ENCODE peak calls at places on chromosomes 2 and 18, in seven cellular contexts. U is lower lobe of right lung; B is Panc1; M is heart right ventricle; Y is CD4-positive, alpha-beta T cell; H is adrenal gland; Q is GM20000. V is an unnamed sample.

GRCh38 chr2:235514627-235515363 is 21.0 kb downstream of the AGAP1 start:
- DNase-seq in U (no peak), Y (no peak), M (no peak), Q (no peak), B (no peak), H (no peak), V (no peak)

GRCh38 chr2:228261546-228261945 is 80.1 kb upstream of the SPHKAP start:
- DNase-seq in B (no peak), H (no peak), M (no peak), Q (no peak), U (no peak), Y (no peak), V (no peak)

GRCh38 chr18:832085-832681 is 20.1 kb upstream of the YES1 start:
- DNase-seq in H (peak), Q (no peak), B (no peak), Y (no peak), M (no peak), U (no peak), V (no peak)

GRCh38 chr2:2229898-2230817 is 100.9 kb downstream of the MYT1L start:
- DNase-seq in H (no peak), Q (no peak), B (no peak), M (no peak), Y (no peak), U (no peak), V (no peak)

GRCh38 chr2:172106128-172106961 is 3.6 kb upstream of the DLX2 start:
- DNase-seq in Y (no peak), U (no peak), M (no peak), Q (peak), H (peak), B (no peak), V (peak)

GRCh38 chr18:62721837-62722795 is 6.8 kb downstream of the PHLPP1 start:
- DNase-seq in B (no peak), U (no peak), M (no peak), Q (no peak), Y (no peak), H (no peak), V (no peak)

GRCh38 chr2:241234066-241234790 is 45.8 kb downstream of the ANO7 start:
- DNase-seq in U (no peak), Q (no peak), M (no peak), H (no peak), B (no peak), Y (no peak), V (no peak)

GRCh38 chr2:20578895-20579825 is 71.7 kb downstream of the HS1BP3 start:
- DNase-seq in Y (no peak), M (peak), B (no peak), U (peak), H (peak), Q (peak), V (no peak)

GRCh38 chr2:233061591-233062446 is 1.7 kb downstream of the INPP5D start:
- DNase-seq in Y (no peak), U (peak), M (peak), Q (peak), H (peak), B (no peak), V (no peak)

GRCh38 chr2:129459200-129459876 is 520.1 kb upstream of the RAB6C start:
- DNase-seq in M (no peak), Q (no peak), H (no peak), U (no peak), B (no peak), Y (no peak), V (no peak)

GRCh38 chr2:102155703-102156515 is 13.4 kb downstream of the IL1R1 start:
- DNase-seq in M (no peak), Q (no peak), H (peak), Y (no peak), U (no peak), B (no peak), V (no peak)

DNA sequence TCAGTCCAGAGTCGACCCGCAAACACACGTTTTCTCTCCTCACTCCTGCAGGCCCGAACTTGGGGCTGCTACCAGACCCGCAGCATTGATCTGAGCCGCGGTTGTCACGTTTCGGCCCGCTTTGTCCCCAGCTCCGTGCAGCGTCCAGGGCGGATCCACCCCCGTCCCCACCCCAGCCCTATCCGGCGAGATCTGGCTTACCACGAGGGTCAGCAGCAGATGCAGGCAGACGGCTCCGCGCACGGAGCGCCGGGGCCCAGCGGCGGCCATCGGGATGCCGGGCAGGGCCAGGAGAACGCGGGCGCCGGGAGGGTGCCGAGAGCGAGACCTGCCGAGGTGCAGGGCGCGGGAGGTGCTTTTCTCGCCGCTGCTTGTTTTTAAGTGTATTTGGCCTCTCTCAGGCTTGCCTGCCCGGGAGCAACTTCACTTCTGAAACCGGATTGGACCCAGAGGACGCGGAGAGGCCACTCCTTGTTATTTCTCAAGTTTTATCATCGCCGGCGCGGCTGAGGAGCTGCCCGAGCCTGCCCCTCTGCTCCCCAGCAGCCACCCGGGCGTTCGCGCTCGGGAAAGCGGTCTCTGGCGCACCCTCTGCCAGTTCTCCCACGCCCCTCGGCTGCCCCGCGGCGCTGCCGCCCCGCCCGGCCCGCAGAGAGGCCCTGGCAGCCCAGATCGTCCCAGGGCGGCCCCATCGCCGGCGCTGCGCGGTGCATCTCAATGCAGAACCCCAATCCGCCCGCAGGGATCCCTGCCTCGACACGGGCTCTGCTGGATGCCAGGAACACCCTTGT is at the start of gene DSC3:
- DNase-seq in H (no peak), Y (no peak), U (peak), M (no peak), B (no peak), Q (peak), V (no peak)
- TF ChIP-seq CTCF in H (no peak), Y (no peak), U (no peak), M (no peak), B (no peak), Q (no peak), V (no peak)

DNA sequence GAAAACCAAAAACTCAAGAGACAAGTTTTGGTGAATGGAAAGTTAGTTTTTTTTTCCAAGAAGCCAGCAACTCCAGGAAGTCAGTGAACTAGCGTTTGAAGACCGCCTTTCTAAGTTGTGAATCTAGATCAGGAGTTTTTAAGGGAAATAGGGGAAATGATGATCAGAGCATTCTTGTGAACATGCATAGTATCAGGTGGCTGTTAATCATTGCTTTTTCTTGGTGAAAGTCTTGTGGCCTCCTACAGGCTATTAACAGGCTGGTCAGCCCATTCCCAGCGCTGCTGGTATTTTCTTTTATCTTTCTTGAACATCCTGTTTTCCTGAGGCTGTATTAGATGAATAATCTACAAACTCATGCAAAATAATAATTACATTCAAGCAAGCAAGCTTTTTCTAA is 155.8 kb downstream of the PTPRM start:
- DNase-seq in B (no peak), Y (no peak), M (no peak), U (no peak), Q (no peak), H (no peak), V (no peak)
- TF ChIP-seq CTCF in B (no peak), Y (no peak), M (no peak), U (no peak), Q (no peak), H (no peak), V (no peak)

GRCh38 chr18:63736856-63737255 is 34.1 kb downstream of the SERPINB11 start:
- DNase-seq in U (no peak), Y (no peak), M (no peak), B (no peak), H (no peak), Q (no peak), V (no peak)

GRCh38 chr18:63747006-63747405 is 28.2 kb upstream of the SERPINB7 start:
- DNase-seq in H (no peak), U (no peak), Y (no peak), B (no peak), M (no peak), Q (no peak), V (no peak)

GRCh38 chr18:63741769-63742168 is 33.4 kb upstream of the SERPINB7 start:
- DNase-seq in Y (no peak), U (no peak), M (no peak), H (no peak), Q (no peak), B (no peak), V (no peak)
- TF ChIP-seq CTCF in Y (no peak), U (no peak), M (no peak), H (no peak), Q (no peak), B (peak), V (no peak)

GRCh38 chr18:74963820-74964446 is 245.0 kb downstream of the PTGR3 start:
- DNase-seq in Y (no peak), M (peak), B (peak), U (peak), Q (peak), H (peak), V (no peak)
- TF ChIP-seq CTCF in Y (no peak), M (peak), B (peak), U (peak), Q (peak), H (no peak), V (no peak)

GRCh38 chr18:46070232-46070631 is 1.8 kb downstream of the PSTPIP2 start:
- DNase-seq in Y (no peak), U (no peak), Q (no peak), M (no peak), B (no peak), H (no peak), V (no peak)

GRCh38 chr18:46072959-46073358 is 899 bp upstream of the PSTPIP2 start:
- DNase-seq in H (no peak), Y (no peak), U (no peak), B (no peak), Q (no peak), M (no peak), V (no peak)

GRCh38 chr18:46070683-46071614 is 1.1 kb downstream of the PSTPIP2 start:
- DNase-seq in U (no peak), Y (no peak), H (no peak), Q (peak), B (no peak), M (no peak), V (peak)

GRCh38 chr18:46071894-46072867 is at the start of gene PSTPIP2:
- DNase-seq in M (peak), Q (peak), Y (peak), H (peak), U (peak), B (no peak), V (peak)

GRCh38 chr18:46071615-46071893 is 506 bp downstream of the PSTPIP2 start:
- DNase-seq in Y (no peak), Q (peak), M (no peak), H (peak), B (no peak), U (no peak), V (no peak)
- TF ChIP-seq CTCF in Y (no peak), Q (no peak), M (no peak), H (no peak), B (no peak), U (no peak), V (no peak)

GRCh38 chr2:120539937-120540718 is 194.2 kb downstream of the INHBB start:
- DNase-seq in U (peak), M (peak), H (peak), Y (no peak), Q (no peak), B (no peak), V (no peak)
- TF ChIP-seq CTCF in U (no peak), M (no peak), H (no peak), Y (no peak), Q (no peak), B (no peak), V (no peak)

GRCh38 chr2:184646177-184646576 is 47.8 kb downstream of the ZNF804A start:
- DNase-seq in Y (no peak), H (no peak), U (no peak), M (no peak), B (no peak), Q (no peak), V (no peak)

GRCh38 chr2:184646593-184646992 is 48.3 kb downstream of the ZNF804A start:
- DNase-seq in M (no peak), Q (no peak), B (no peak), Y (no peak), U (no peak), H (no peak), V (no peak)

DNA sequence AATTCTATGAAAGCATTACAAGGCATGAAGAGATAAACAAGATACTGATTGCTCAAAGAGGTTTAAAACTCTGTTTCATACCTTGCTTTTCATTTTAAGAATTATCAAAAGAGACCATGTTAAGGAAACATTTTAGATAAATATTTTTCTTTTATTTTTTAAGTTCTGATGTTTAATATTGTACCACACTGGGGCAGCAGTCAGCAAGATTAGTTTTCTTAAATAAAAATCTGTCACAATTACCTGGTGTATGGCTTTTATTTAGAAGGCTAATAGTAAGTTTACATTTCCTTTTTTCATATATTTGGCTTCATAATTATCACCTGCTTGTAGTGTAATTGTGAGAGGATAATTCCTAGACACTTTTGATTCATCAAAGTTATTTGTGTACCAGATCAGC is 46.4 kb downstream of the ZNF804A start:
- DNase-seq in H (no peak), U (no peak), M (no peak), B (no peak), Q (no peak), Y (no peak), V (no peak)
- TF ChIP-seq CTCF in H (no peak), U (no peak), M (no peak), B (no peak), Q (no peak), Y (no peak), V (no peak)

V was measured in natural killer cell.